ENCODE peak calls at places on chromosomes 11 and 22, in six cellular contexts. Q is upper lobe of right lung; I is COR-L47; A is A549; W is substantia nigra; U is stimulated activated CD8-positive, alpha-beta memory T cell treated with anti-CD3 and anti-CD28 coated beads, Interleukin-7, amount 100 ng/mL, for 1 hour. Y is an unnamed sample.

GRCh38 chr22:44131989-44132685 is 48.6 kb upstream of the PARVG start:
- DNase-seq in A (no peak), I (no peak), U (no peak), Q (peak; percentile 47), W (no peak), Y (no peak)

GRCh38 chr11:132718711-132719641 is 813.3 kb downstream of the OPCML start:
- DNase-seq in A (no peak), Q (no peak), U (peak; percentile 4), I (no peak), W (no peak), Y (no peak)

GRCh38 chr11:59550368-59550841 is 39.1 kb downstream of the OR4D9 start:
- DNase-seq in W (peak; percentile 49), U (peak; percentile 65), I (peak; percentile 94), A (peak; percentile 99), Q (peak; percentile 90), Y (peak; percentile 71)

GRCh38 chr11:17597770-17598169 is 50.7 kb downstream of the OTOG start:
- DNase-seq in Q (no peak), A (no peak), U (no peak), W (no peak), I (no peak), Y (no peak)

GRCh38 chr11:124405611-124406010 is 6.8 kb upstream of the OR8B3 start:
- DNase-seq in W (no peak), Q (no peak), I (no peak), A (no peak), U (no peak), Y (no peak)

GRCh38 chr11:117931971-117932370 is 2.8 kb upstream of the TMPRSS13 start:
- DNase-seq in W (no peak), Q (no peak), U (no peak), A (no peak), I (no peak), Y (no peak)

GRCh38 chr11:62129610-62130497 is 6.0 kb downstream of the INCENP start:
- DNase-seq in I (no peak), U (no peak), A (no peak), W (no peak), Q (no peak), Y (no peak)

GRCh38 chr11:127451852-127452251 is 451.3 kb upstream of the KIRREL3 start:
- DNase-seq in I (no peak), A (no peak), W (peak; percentile 33), U (no peak), Q (no peak), Y (peak; percentile 54)

GRCh38 chr22:47042861-47043496 is 280.5 kb downstream of the TBC1D22A start:
- DNase-seq in U (no peak), I (no peak), A (no peak), Q (peak; percentile 57), W (no peak), Y (no peak)

GRCh38 chr22:23279781-23280180 is 99.5 kb downstream of the BCR start:
- DNase-seq in Q (no peak), I (no peak), W (no peak), A (no peak), U (no peak), Y (no peak)

GRCh38 chr11:66938582-66939135 is 19.5 kb downstream of the PC start:
- DNase-seq in A (no peak), I (no peak), W (no peak), U (no peak), Q (no peak), Y (no peak)

GRCh38 chr11:36564376-36565032 is 3.3 kb upstream of the RAG1 start:
- DNase-seq in W (no peak), Q (no peak), I (peak; percentile 62), A (peak; percentile 56), U (no peak), Y (peak; percentile 49)

GRCh38 chr22:48406161-48406560 is 1421.5 kb downstream of the BRD1 start:
- DNase-seq in I (no peak), A (peak; percentile 54), Q (no peak), W (no peak), U (no peak), Y (no peak)

GRCh38 chr11:45802531-45803317 is 2.2 kb upstream of the SLC35C1 start:
- DNase-seq in I (no peak), Q (no peak), U (no peak), W (no peak), A (no peak), Y (no peak)

GRCh38 chr22:23796461-23796860 is 9.7 kb downstream of the SMARCB1 start:
- DNase-seq in A (no peak), I (no peak), U (no peak), Q (no peak), W (no peak), Y (no peak)

GRCh38 chr11:17353228-17354021 is 1.8 kb downstream of the NCR3LG1 start:
- DNase-seq in Q (peak; percentile 87), I (peak; percentile 73), U (peak; percentile 36), W (no peak), A (peak; percentile 91), Y (peak; percentile 76)

GRCh38 chr11:73340164-73340563 is 32.1 kb downstream of the ARHGEF17 start:
- DNase-seq in U (no peak), A (no peak), I (no peak), Q (no peak), W (no peak), Y (no peak)

GRCh38 chr22:39593061-39593930 is 22.7 kb downstream of the CACNA1I start:
- DNase-seq in U (no peak), A (peak; percentile 22), Q (no peak), W (no peak), I (no peak), Y (no peak)

GRCh38 chr11:108708173-108708572 is 43.3 kb downstream of the DDX10 start:
- DNase-seq in W (no peak), Q (no peak), A (no peak), I (no peak), U (no peak), Y (no peak)

GRCh38 chr22:40178417-40179409 is 988 bp downstream of the TNRC6B start:
- DNase-seq in W (no peak), Q (no peak), I (no peak), A (no peak), U (no peak), Y (peak; percentile 30)

GRCh38 chr22:25758316-25758715 is 16.3 kb downstream of the MYO18B start:
- DNase-seq in W (no peak), A (no peak), Q (no peak), I (no peak), U (no peak), Y (no peak)

GRCh38 chr11:61650781-61651571 is 29.2 kb upstream of the DAGLA start:
- DNase-seq in W (no peak), I (no peak), A (no peak), U (no peak), Q (no peak), Y (no peak)

GRCh38 chr22:30969532-30970355 is 679 bp downstream of the TUG1 start:
- DNase-seq in W (no peak), I (peak; percentile 50), Q (no peak), U (peak; percentile 2), A (peak; percentile 44), Y (peak; percentile 29)

GRCh38 chr11:68998390-68998911 is 14.6 kb downstream of the MRGPRF start:
- DNase-seq in W (no peak), A (no peak), Q (peak; percentile 42), I (peak; percentile 84), U (no peak), Y (no peak)

Y was measured in heart right ventricle.